ENCODE peak calls at places on chromosomes 11 and 22, in six cellular contexts. Z is CD8-positive, alpha-beta T cell; A is stimulated activated naive CD4-positive, alpha-beta T cell; M is GM04503; Q is HT1080; U is heart right ventricle. B is an unnamed sample.

GRCh38 chr22:24554316-24555159 is at the start of gene GUCD1:
- DNase-seq in Z (peak), M (no peak), Q (peak), U (no peak), A (no peak), B (peak)

GRCh38 chr22:19085233-19086043 is 36.8 kb downstream of the DGCR2 start:
- DNase-seq in A (no peak), Z (no peak), Q (peak), M (no peak), U (no peak), B (peak)

GRCh38 chr11:75777461-75778110 is 9.0 kb downstream of the DGAT2 start:
- DNase-seq in Z (no peak), U (no peak), Q (peak), M (no peak), A (no peak), B (peak)

GRCh38 chr11:2296913-2297622 is 4.7 kb downstream of the C11orf21 start:
- DNase-seq in A (no peak), Z (no peak), U (no peak), M (no peak), Q (no peak), B (no peak)

GRCh38 chr11:82823635-82824614 is 76.3 kb downstream of the PRCP start:
- DNase-seq in Q (no peak), A (no peak), Z (no peak), M (no peak), U (no peak), B (no peak)

GRCh38 chr22:45887202-45888131 is 89.5 kb downstream of the WNT7B start:
- DNase-seq in A (no peak), U (no peak), M (no peak), Z (no peak), Q (no peak), B (no peak)

GRCh38 chr11:131977231-131977630 is 606.8 kb downstream of the NTM start:
- DNase-seq in A (no peak), Z (no peak), M (peak), U (no peak), Q (peak), B (no peak)

GRCh38 chr11:34728609-34729008 is 107.7 kb downstream of the EHF start:
- DNase-seq in Q (no peak), Z (no peak), U (no peak), A (no peak), M (no peak), B (no peak)

GRCh38 chr11:125088123-125088522 is 23.3 kb downstream of the TMEM218 start:
- DNase-seq in M (no peak), A (no peak), U (no peak), Z (no peak), Q (no peak), B (no peak)

GRCh38 chr11:118634435-118635236 is 27.2 kb downstream of the PHLDB1 start:
- DNase-seq in U (peak), M (no peak), A (no peak), Z (peak), Q (no peak), B (peak)

GRCh38 chr11:2942447-2942846 is 13.2 kb upstream of the PHLDA2 start:
- DNase-seq in U (no peak), Q (no peak), A (no peak), Z (no peak), M (no peak), B (no peak)

GRCh38 chr22:50267591-50268390 is 2.4 kb downstream of the MAPK11 start:
- DNase-seq in Q (no peak), Z (peak), U (peak), A (peak), M (no peak), B (no peak)

GRCh38 chr11:59611570-59612565 is 3.7 kb downstream of the OSBP start:
- DNase-seq in Z (no peak), A (no peak), M (peak), U (no peak), Q (no peak), B (no peak)

GRCh38 chr11:112554586-112554985 is 293.9 kb upstream of the PLET1 start:
- DNase-seq in A (no peak), Q (no peak), U (no peak), M (no peak), Z (no peak), B (no peak)

GRCh38 chr22:27144345-27144744 is 487.0 kb downstream of the MIAT start:
- DNase-seq in Z (no peak), A (no peak), U (no peak), Q (no peak), M (no peak), B (no peak)

GRCh38 chr11:113885897-113886296 is 10.5 kb upstream of the USP28 start:
- DNase-seq in Z (no peak), M (no peak), A (no peak), U (no peak), Q (no peak), B (no peak)

GRCh38 chr11:130129922-130130321 is 29.7 kb upstream of the ST14 start:
- DNase-seq in A (no peak), M (no peak), Q (no peak), Z (no peak), U (no peak), B (no peak)

GRCh38 chr11:71474771-71475483 is 21.9 kb downstream of the NADSYN1 start:
- DNase-seq in U (no peak), Z (no peak), M (no peak), A (no peak), Q (no peak), B (no peak)

GRCh38 chr11:119484741-119485605 is 62.0 kb upstream of the THY1 start:
- DNase-seq in Q (no peak), M (no peak), A (no peak), Z (no peak), U (no peak), B (no peak)

GRCh38 chr11:33344611-33345010 is 87.4 kb downstream of the HIPK3 start:
- DNase-seq in U (no peak), M (no peak), Q (no peak), A (no peak), Z (no peak), B (no peak)

GRCh38 chr11:76798202-76798581 is 15.0 kb downstream of the TSKU start:
- DNase-seq in A (no peak), M (no peak), Q (no peak), U (no peak), Z (no peak), B (no peak)

GRCh38 chr11:104254347-104254746 is 90.4 kb upstream of the PDGFD start:
- DNase-seq in Z (no peak), Q (peak), U (peak), A (no peak), M (no peak), B (peak)

GRCh38 chr22:18048441-18048898 is 24.1 kb upstream of the MICAL3 start:
- DNase-seq in A (no peak), U (no peak), M (no peak), Q (no peak), Z (no peak), B (no peak)

GRCh38 chr11:121067453-121067852 is 33.6 kb upstream of the TECTA start:
- DNase-seq in Z (no peak), Q (no peak), A (no peak), U (no peak), M (no peak), B (no peak)

GRCh38 chr11:117752721-117753237 is 44.2 kb downstream of the DSCAML1 start:
- DNase-seq in Q (no peak), Z (no peak), A (no peak), U (no peak), M (no peak), B (no peak)

GRCh38 chr11:13868710-13869403 is 93.7 kb upstream of the SPON1 start:
- DNase-seq in Z (no peak), U (no peak), A (no peak), M (no peak), Q (peak), B (no peak)

GRCh38 chr11:85123752-85124231 is 503.4 kb downstream of the DLG2 start:
- DNase-seq in Q (no peak), U (no peak), A (no peak), M (no peak), Z (no peak), B (no peak)

GRCh38 chr22:33335611-33336279 is 277.6 kb upstream of the SYN3 start:
- DNase-seq in Q (no peak), U (no peak), A (no peak), Z (no peak), M (no peak), B (no peak)

GRCh38 chr11:132047167-132047566 is 676.8 kb downstream of the NTM start:
- DNase-seq in Q (no peak), M (no peak), Z (no peak), U (no peak), A (no peak), B (no peak)

GRCh38 chr22:36419177-36419911 is 31.6 kb upstream of the MYH9 start:
- DNase-seq in M (no peak), A (no peak), Z (no peak), Q (no peak), U (peak), B (no peak)

GRCh38 chr11:130203766-130204702 is 44.5 kb downstream of the ST14 start:
- DNase-seq in U (no peak), Z (no peak), A (no peak), Q (no peak), M (no peak), B (no peak)

GRCh38 chr11:126305699-126306098 is 1.8 kb downstream of the DCPS start:
- DNase-seq in A (no peak), U (no peak), Q (no peak), M (no peak), Z (no peak), B (no peak)

GRCh38 chr11:113701491-113701890 is 4.6 kb downstream of the TMPRSS5 start:
- DNase-seq in Z (no peak), M (no peak), Q (no peak), U (no peak), A (no peak), B (no peak)

GRCh38 chr11:69249641-69250502 is 44.1 kb upstream of the MYEOV start:
- DNase-seq in U (no peak), M (no peak), Z (no peak), A (no peak), Q (no peak), B (no peak)

B was measured in HL-60.